ENCODE peak calls at places on chromosomes 11 and 22, in nine cellular contexts. X, T, N, S, M, L, E, G and Z are unnamed samples. For H3K4me1, the result is how much of the 10 kb centered on the place peaks cover.

GRCh38 chr11:70141490-70142014 is 61.5 kb upstream of the FADD start:
- DNase-seq in X (peak), T (no peak), N (no peak), S (no peak), M (no peak), L (peak), E (no peak), G (no peak), Z (no peak)

GRCh38 chr22:18088825-18089568 is 11.2 kb downstream of the PEX26 start:
- DNase-seq in X (no peak), T (no peak), N (no peak), S (peak), M (no peak), L (no peak), E (no peak), G (no peak), Z (no peak)

GRCh38 chr11:27720277-27720830 is 20.1 kb upstream of the BDNF start:
- DNase-seq in X (peak), T (no peak), N (no peak), S (no peak), M (no peak), L (no peak), E (peak), G (no peak), Z (no peak)

GRCh38 chr11:90288207-90288821 is 65.5 kb upstream of the CHORDC1 start:
- DNase-seq in X (peak), T (peak), N (no peak), S (no peak), M (no peak), L (no peak), E (peak), G (no peak), Z (no peak)

GRCh38 chr11:75148436-75148983 is 2.4 kb upstream of the SLCO2B1 start:
- DNase-seq in X (no peak), T (no peak), N (no peak), S (no peak), M (no peak), L (no peak), E (no peak), G (no peak), Z (no peak)

GRCh38 chr22:32326647-32327046 is 31.0 kb upstream of the RFPL3 start:
- DNase-seq in X (no peak), T (no peak), N (no peak), S (no peak), M (no peak), L (no peak), E (no peak), G (no peak), Z (no peak)

GRCh38 chr11:41836426-41836825 is 377.0 kb upstream of the LRRC4C start:
- DNase-seq in X (no peak), T (no peak), N (no peak), S (no peak), M (no peak), L (no peak), E (no peak), G (no peak), Z (no peak)

GRCh38 chr11:78385205-78385604 is 32.4 kb downstream of the GAB2 start:
- DNase-seq in X (no peak), T (no peak), N (no peak), S (no peak), M (no peak), L (no peak), E (no peak), G (no peak), Z (no peak)

GRCh38 chr11:57436031-57436430 is 9.1 kb upstream of the SLC43A3 start:
- DNase-seq in X (no peak), T (no peak), N (no peak), S (no peak), M (no peak), L (no peak), E (no peak), G (no peak), Z (no peak)

GRCh38 chr11:31813961-31814868 is 3.1 kb upstream of the PAX6 start:
- DNase-seq in X (no peak), T (no peak), N (no peak), S (peak), M (no peak), L (no peak), E (no peak), G (no peak), Z (no peak)

GRCh38 chr11:113296016-113296415 is 18.4 kb upstream of the TTC12 start:
- DNase-seq in X (no peak), T (no peak), N (no peak), S (no peak), M (no peak), L (no peak), E (no peak), G (no peak), Z (no peak)

GRCh38 chr22:44667829-44668189 is 34.2 kb upstream of the PRR5 start:
- DNase-seq in X (no peak), T (no peak), N (no peak), S (peak), M (peak), L (no peak), E (no peak), G (peak), Z (no peak)

DNA sequence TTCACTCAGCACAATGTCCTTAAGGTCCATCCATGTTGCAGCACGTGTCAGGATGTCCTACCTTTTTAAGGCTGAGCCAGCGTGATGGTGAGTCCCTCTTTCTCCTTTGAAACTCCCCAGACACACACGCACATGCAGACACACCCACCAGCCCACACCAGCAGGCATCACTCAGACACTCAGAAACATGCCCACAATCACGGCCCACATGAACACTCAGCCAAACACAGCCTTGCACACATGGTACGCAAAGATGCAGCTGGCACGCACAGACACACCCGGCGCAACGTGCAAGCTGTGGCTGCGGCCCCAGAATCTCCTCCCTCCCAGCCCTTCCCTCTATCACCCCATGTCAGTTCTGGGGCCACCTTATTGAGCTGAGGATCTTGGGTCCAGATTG is 8.0 kb downstream of the FADS3 start:
- DNase-seq in X (no peak), T (no peak), N (no peak), S (no peak), M (no peak), L (no peak), E (no peak), G (no peak), Z (no peak)
- H3K27ac ChIP-seq in X (no peak), T (no peak), N (no peak), S (no peak), M (no peak), L (no peak), E (no peak), G (no peak), Z (no peak)

DNA sequence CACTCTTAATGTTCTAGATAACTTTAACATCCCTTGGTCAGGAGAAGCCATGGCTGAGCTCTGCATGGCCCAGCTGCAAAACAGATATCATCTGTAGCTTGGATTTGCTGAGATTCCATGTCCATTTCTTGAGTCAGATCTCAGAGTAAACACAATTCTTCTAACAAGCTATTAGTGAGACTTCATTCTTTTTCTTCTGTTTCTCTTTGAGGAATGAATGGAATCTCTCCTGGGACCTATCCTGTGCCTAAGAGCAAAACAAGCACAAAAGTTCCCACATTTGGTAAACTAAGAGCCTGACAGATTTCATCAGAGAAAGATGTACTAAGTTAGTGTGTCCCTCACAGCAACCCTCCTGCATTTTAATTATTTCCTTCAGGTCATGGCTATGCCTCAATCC is 142.8 kb downstream of the MAML2 start:
- DNase-seq in X (no peak), T (no peak), N (no peak), S (no peak), M (no peak), L (no peak), E (peak), G (no peak), Z (no peak)
- H3K4me1 ChIP-seq in X (under half), T (under half), N (under half), S (under half), M (under half), L (under half), E (under half), G (under half), Z (under half)

GRCh38 chr11:47124675-47125074 is 52.0 kb downstream of the ARFGAP2 start:
- DNase-seq in X (no peak), T (no peak), N (no peak), S (no peak), M (no peak), L (no peak), E (no peak), G (no peak), Z (no peak)
- H3K27ac ChIP-seq in X (peak), T (peak), N (no peak), S (no peak), M (no peak), L (no peak), E (no peak), G (no peak), Z (no peak)

GRCh38 chr11:72723508-72723907 is 28.7 kb downstream of the ARAP1 start:
- DNase-seq in X (no peak), T (no peak), N (no peak), S (peak), M (no peak), L (no peak), E (no peak), G (peak), Z (no peak)
- H3K4me1 ChIP-seq in X (half or more), T (half or more), N (under half), S (under half), M (half or more), L (under half), E (under half), G (under half), Z (under half)

GRCh38 chr11:47270331-47271271 is 668 bp downstream of the MADD start:
- DNase-seq in X (peak), T (peak), N (no peak), S (peak), M (peak), L (no peak), E (peak), G (no peak), Z (no peak)

GRCh38 chr11:47271961-47272661 is 2.2 kb downstream of the MADD start:
- DNase-seq in X (peak), T (peak), N (no peak), S (peak), M (no peak), L (no peak), E (no peak), G (peak), Z (no peak)

GRCh38 chr11:47272706-47273105 is 2.8 kb downstream of the MADD start:
- DNase-seq in X (peak), T (peak), N (no peak), S (no peak), M (no peak), L (no peak), E (peak), G (no peak), Z (no peak)

GRCh38 chr11:47269829-47270305 is at the start of gene MADD:
- DNase-seq in X (peak), T (peak), N (peak), S (peak), M (peak), L (peak), E (peak), G (peak), Z (peak)

GRCh38 chr11:47271328-47271727 is 1.4 kb downstream of the MADD start:
- DNase-seq in X (no peak), T (peak), N (no peak), S (no peak), M (no peak), L (no peak), E (no peak), G (no peak), Z (no peak)
- H3K27ac ChIP-seq in X (peak), T (peak), N (no peak), S (peak), M (peak), L (peak), E (no peak), G (peak), Z (peak)

DNA sequence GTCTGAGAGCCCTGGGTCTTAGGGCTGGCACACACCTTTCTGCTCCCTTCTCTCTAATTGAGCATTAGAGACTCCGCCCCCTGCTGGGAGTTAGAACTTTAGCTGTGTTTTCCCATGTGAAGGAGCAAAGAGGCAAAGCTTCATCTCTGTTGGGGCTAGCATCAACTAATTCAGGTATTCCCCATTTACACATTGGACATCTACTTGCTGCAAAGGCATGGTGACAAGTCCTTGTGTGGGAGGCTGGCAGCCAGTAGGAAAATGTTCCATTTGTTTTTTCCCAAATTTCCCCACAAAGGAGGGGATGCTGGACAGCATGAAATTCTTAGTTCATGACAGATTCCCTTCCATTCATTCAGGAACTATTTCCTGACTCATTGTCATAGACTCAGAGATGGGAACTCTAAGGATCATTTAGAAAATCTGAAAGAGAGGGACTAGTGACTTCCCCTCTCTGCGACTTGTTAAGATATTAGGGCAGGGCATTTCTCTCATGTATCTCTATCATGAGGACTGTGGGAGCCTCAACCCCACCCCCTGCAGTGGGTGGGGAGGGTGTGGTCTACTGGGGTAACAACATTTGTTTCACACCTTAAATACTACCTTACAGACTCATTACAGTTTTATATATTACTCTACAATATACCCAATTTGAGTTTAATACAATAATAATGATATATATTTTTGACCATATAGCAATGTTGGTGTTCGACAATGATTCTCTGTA is 3.7 kb downstream of the CD44 start:
- DNase-seq in X (no peak), T (peak), N (no peak), S (no peak), M (no peak), L (no peak), E (peak), G (no peak), Z (no peak)
- H3K4me1 ChIP-seq in X (under half), T (under half), N (under half), S (under half), M (half or more), L (under half), E (under half), G (half or more), Z (under half)

GRCh38 chr11:118619444-118620205 is 12.2 kb downstream of the PHLDB1 start:
- DNase-seq in X (no peak), T (no peak), N (peak), S (peak), M (peak), L (peak), E (peak), G (no peak), Z (peak)

GRCh38 chr11:118618115-118618990 is 10.9 kb downstream of the PHLDB1 start:
- DNase-seq in X (no peak), T (no peak), N (peak), S (peak), M (peak), L (peak), E (peak), G (no peak), Z (peak)

GRCh38 chr11:118621071-118621815 is 13.8 kb downstream of the PHLDB1 start:
- DNase-seq in X (peak), T (no peak), N (peak), S (peak), M (peak), L (peak), E (peak), G (peak), Z (no peak)

GRCh38 chr11:118620529-118621070 is 13.2 kb downstream of the PHLDB1 start:
- DNase-seq in X (no peak), T (no peak), N (no peak), S (peak), M (peak), L (no peak), E (no peak), G (no peak), Z (no peak)

GRCh38 chr11:118618991-118619375 is 11.6 kb downstream of the PHLDB1 start:
- DNase-seq in X (no peak), T (no peak), N (peak), S (peak), M (peak), L (peak), E (peak), G (no peak), Z (peak)
- H3K27ac ChIP-seq in X (no peak), T (no peak), N (peak), S (peak), M (peak), L (peak), E (peak), G (peak), Z (peak)